ENCODE peak calls at places on chromosomes 13 and 19, in four cellular contexts. One of them, this sample, is unnamed.

GRCh38 chr19:16315825-16316505 is 8.7 kb upstream of the KLF2 start:
- DNase-seq in memory B cell: no peak
- DNase-seq in CD8-positive, alpha-beta T cell: no peak
- DNase-seq in stimulated activated naive CD8-positive, alpha-beta T cell treated with anti-CD3 and anti-CD28 coated beads, Interleukin-15, Interleukin-2, amounts not matched to agents 100 U/mL and 50 U/mL, for 24 hours: no peak
- DNase-seq in this sample: no peak

GRCh38 chr19:33814181-33815165 is 17.8 kb downstream of the KCTD15 start:
- DNase-seq in memory B cell: no peak
- DNase-seq in CD8-positive, alpha-beta T cell: no peak
- DNase-seq in stimulated activated naive CD8-positive, alpha-beta T cell treated with anti-CD3 and anti-CD28 coated beads, Interleukin-15, Interleukin-2, amounts not matched to agents 100 U/mL and 50 U/mL, for 24 hours: no peak
- DNase-seq in this sample: no peak

GRCh38 chr13:24459234-24459633 is 53.3 kb downstream of the PARP4 start:
- DNase-seq in memory B cell: no peak
- DNase-seq in CD8-positive, alpha-beta T cell: no peak
- DNase-seq in stimulated activated naive CD8-positive, alpha-beta T cell treated with anti-CD3 and anti-CD28 coated beads, Interleukin-15, Interleukin-2, amounts not matched to agents 100 U/mL and 50 U/mL, for 24 hours: no peak
- DNase-seq in this sample: peak

GRCh38 chr13:70960841-70961443 is 852.7 kb upstream of the KLHL1 start:
- DNase-seq in memory B cell: no peak
- DNase-seq in CD8-positive, alpha-beta T cell: no peak
- DNase-seq in stimulated activated naive CD8-positive, alpha-beta T cell treated with anti-CD3 and anti-CD28 coated beads, Interleukin-15, Interleukin-2, amounts not matched to agents 100 U/mL and 50 U/mL, for 24 hours: no peak
- DNase-seq in this sample: peak

GRCh38 chr19:18439025-18439909 is 1.3 kb upstream of the ISYNA1 start:
- DNase-seq in memory B cell: no peak
- DNase-seq in CD8-positive, alpha-beta T cell: no peak
- DNase-seq in stimulated activated naive CD8-positive, alpha-beta T cell treated with anti-CD3 and anti-CD28 coated beads, Interleukin-15, Interleukin-2, amounts not matched to agents 100 U/mL and 50 U/mL, for 24 hours: no peak
- DNase-seq in this sample: no peak

GRCh38 chr13:98664047-98664446 is 87.1 kb upstream of the STK24 start:
- DNase-seq in memory B cell: no peak
- DNase-seq in CD8-positive, alpha-beta T cell: no peak
- DNase-seq in stimulated activated naive CD8-positive, alpha-beta T cell treated with anti-CD3 and anti-CD28 coated beads, Interleukin-15, Interleukin-2, amounts not matched to agents 100 U/mL and 50 U/mL, for 24 hours: peak
- DNase-seq in this sample: no peak

GRCh38 chr19:30556230-30556711 is 184.1 kb downstream of the ZNF536 start:
- DNase-seq in memory B cell: no peak
- DNase-seq in CD8-positive, alpha-beta T cell: no peak
- DNase-seq in stimulated activated naive CD8-positive, alpha-beta T cell treated with anti-CD3 and anti-CD28 coated beads, Interleukin-15, Interleukin-2, amounts not matched to agents 100 U/mL and 50 U/mL, for 24 hours: no peak
- DNase-seq in this sample: no peak

GRCh38 chr13:39942901-39943273 is 287.4 kb downstream of the COG6 start:
- DNase-seq in memory B cell: peak
- DNase-seq in CD8-positive, alpha-beta T cell: peak
- DNase-seq in stimulated activated naive CD8-positive, alpha-beta T cell treated with anti-CD3 and anti-CD28 coated beads, Interleukin-15, Interleukin-2, amounts not matched to agents 100 U/mL and 50 U/mL, for 24 hours: peak
- DNase-seq in this sample: peak

GRCh38 chr13:24520733-24521132 is 8.2 kb upstream of the PARP4 start:
- DNase-seq in memory B cell: no peak
- DNase-seq in CD8-positive, alpha-beta T cell: no peak
- DNase-seq in stimulated activated naive CD8-positive, alpha-beta T cell treated with anti-CD3 and anti-CD28 coated beads, Interleukin-15, Interleukin-2, amounts not matched to agents 100 U/mL and 50 U/mL, for 24 hours: no peak
- DNase-seq in this sample: no peak

GRCh38 chr13:110293037-110293436 is 13.9 kb downstream of the COL4A1 start:
- DNase-seq in memory B cell: no peak
- DNase-seq in CD8-positive, alpha-beta T cell: no peak
- DNase-seq in stimulated activated naive CD8-positive, alpha-beta T cell treated with anti-CD3 and anti-CD28 coated beads, Interleukin-15, Interleukin-2, amounts not matched to agents 100 U/mL and 50 U/mL, for 24 hours: no peak
- DNase-seq in this sample: no peak

GRCh38 chr19:47609885-47610545 is 1.1 kb downstream of the BICRA start:
- DNase-seq in memory B cell: no peak
- DNase-seq in CD8-positive, alpha-beta T cell: peak
- DNase-seq in stimulated activated naive CD8-positive, alpha-beta T cell treated with anti-CD3 and anti-CD28 coated beads, Interleukin-15, Interleukin-2, amounts not matched to agents 100 U/mL and 50 U/mL, for 24 hours: peak
- DNase-seq in this sample: peak

GRCh38 chr13:34793301-34793700 is 148.8 kb upstream of the NBEA start:
- DNase-seq in memory B cell: no peak
- DNase-seq in CD8-positive, alpha-beta T cell: no peak
- DNase-seq in stimulated activated naive CD8-positive, alpha-beta T cell treated with anti-CD3 and anti-CD28 coated beads, Interleukin-15, Interleukin-2, amounts not matched to agents 100 U/mL and 50 U/mL, for 24 hours: no peak
- DNase-seq in this sample: no peak

GRCh38 chr19:664913-665443 is 2.0 kb upstream of the RNF126 start:
- DNase-seq in memory B cell: peak
- DNase-seq in CD8-positive, alpha-beta T cell: peak
- DNase-seq in stimulated activated naive CD8-positive, alpha-beta T cell treated with anti-CD3 and anti-CD28 coated beads, Interleukin-15, Interleukin-2, amounts not matched to agents 100 U/mL and 50 U/mL, for 24 hours: peak
- DNase-seq in this sample: peak

GRCh38 chr13:35744566-35745203 is 268.2 kb upstream of the MAB21L1 start:
- DNase-seq in memory B cell: no peak
- DNase-seq in CD8-positive, alpha-beta T cell: no peak
- DNase-seq in stimulated activated naive CD8-positive, alpha-beta T cell treated with anti-CD3 and anti-CD28 coated beads, Interleukin-15, Interleukin-2, amounts not matched to agents 100 U/mL and 50 U/mL, for 24 hours: no peak
- DNase-seq in this sample: no peak

GRCh38 chr13:91725646-91726045 is 327.2 kb downstream of the GPC5 start:
- DNase-seq in memory B cell: no peak
- DNase-seq in CD8-positive, alpha-beta T cell: no peak
- DNase-seq in stimulated activated naive CD8-positive, alpha-beta T cell treated with anti-CD3 and anti-CD28 coated beads, Interleukin-15, Interleukin-2, amounts not matched to agents 100 U/mL and 50 U/mL, for 24 hours: no peak
- DNase-seq in this sample: no peak

GRCh38 chr19:33393286-33394005 is 19.9 kb downstream of the CEBPG start:
- DNase-seq in memory B cell: no peak
- DNase-seq in CD8-positive, alpha-beta T cell: no peak
- DNase-seq in stimulated activated naive CD8-positive, alpha-beta T cell treated with anti-CD3 and anti-CD28 coated beads, Interleukin-15, Interleukin-2, amounts not matched to agents 100 U/mL and 50 U/mL, for 24 hours: no peak
- DNase-seq in this sample: no peak

GRCh38 chr19:19517235-19517619 is 1.2 kb downstream of the NDUFA13 start:
- DNase-seq in memory B cell: no peak
- DNase-seq in CD8-positive, alpha-beta T cell: no peak
- DNase-seq in stimulated activated naive CD8-positive, alpha-beta T cell treated with anti-CD3 and anti-CD28 coated beads, Interleukin-15, Interleukin-2, amounts not matched to agents 100 U/mL and 50 U/mL, for 24 hours: no peak
- DNase-seq in this sample: no peak

GRCh38 chr19:28242317-28242927 is 970.5 kb downstream of the UQCRFS1 start:
- DNase-seq in memory B cell: no peak
- DNase-seq in CD8-positive, alpha-beta T cell: peak
- DNase-seq in stimulated activated naive CD8-positive, alpha-beta T cell treated with anti-CD3 and anti-CD28 coated beads, Interleukin-15, Interleukin-2, amounts not matched to agents 100 U/mL and 50 U/mL, for 24 hours: peak
- DNase-seq in this sample: peak

GRCh38 chr19:1231729-1232128 is 6.1 kb downstream of the CBARP start:
- DNase-seq in memory B cell: no peak
- DNase-seq in CD8-positive, alpha-beta T cell: no peak
- DNase-seq in stimulated activated naive CD8-positive, alpha-beta T cell treated with anti-CD3 and anti-CD28 coated beads, Interleukin-15, Interleukin-2, amounts not matched to agents 100 U/mL and 50 U/mL, for 24 hours: no peak
- DNase-seq in this sample: no peak

GRCh38 chr19:15283141-15283885 is 49.0 kb downstream of the BRD4 start:
- DNase-seq in memory B cell: no peak
- DNase-seq in CD8-positive, alpha-beta T cell: no peak
- DNase-seq in stimulated activated naive CD8-positive, alpha-beta T cell treated with anti-CD3 and anti-CD28 coated beads, Interleukin-15, Interleukin-2, amounts not matched to agents 100 U/mL and 50 U/mL, for 24 hours: peak
- DNase-seq in this sample: no peak

GRCh38 chr13:82291852-82292251 is 1590.4 kb downstream of the SLITRK1 start:
- DNase-seq in memory B cell: no peak
- DNase-seq in CD8-positive, alpha-beta T cell: no peak
- DNase-seq in stimulated activated naive CD8-positive, alpha-beta T cell treated with anti-CD3 and anti-CD28 coated beads, Interleukin-15, Interleukin-2, amounts not matched to agents 100 U/mL and 50 U/mL, for 24 hours: no peak
- DNase-seq in this sample: no peak

GRCh38 chr19:15563325-15563794 is 51.7 kb upstream of the CYP4F8 start:
- DNase-seq in memory B cell: no peak
- DNase-seq in CD8-positive, alpha-beta T cell: no peak
- DNase-seq in stimulated activated naive CD8-positive, alpha-beta T cell treated with anti-CD3 and anti-CD28 coated beads, Interleukin-15, Interleukin-2, amounts not matched to agents 100 U/mL and 50 U/mL, for 24 hours: no peak
- DNase-seq in this sample: no peak

GRCh38 chr13:95418946-95419345 is 117.7 kb upstream of the ABCC4 start:
- DNase-seq in memory B cell: no peak
- DNase-seq in CD8-positive, alpha-beta T cell: no peak
- DNase-seq in stimulated activated naive CD8-positive, alpha-beta T cell treated with anti-CD3 and anti-CD28 coated beads, Interleukin-15, Interleukin-2, amounts not matched to agents 100 U/mL and 50 U/mL, for 24 hours: no peak
- DNase-seq in this sample: no peak

GRCh38 chr13:77492982-77493381 is 42.5 kb upstream of the SCEL start:
- DNase-seq in memory B cell: peak
- DNase-seq in CD8-positive, alpha-beta T cell: no peak
- DNase-seq in stimulated activated naive CD8-positive, alpha-beta T cell treated with anti-CD3 and anti-CD28 coated beads, Interleukin-15, Interleukin-2, amounts not matched to agents 100 U/mL and 50 U/mL, for 24 hours: no peak
- DNase-seq in this sample: peak

GRCh38 chr13:24138911-24139310 is 21.6 kb upstream of the SPATA13 start:
- DNase-seq in memory B cell: no peak
- DNase-seq in CD8-positive, alpha-beta T cell: no peak
- DNase-seq in stimulated activated naive CD8-positive, alpha-beta T cell treated with anti-CD3 and anti-CD28 coated beads, Interleukin-15, Interleukin-2, amounts not matched to agents 100 U/mL and 50 U/mL, for 24 hours: no peak
- DNase-seq in this sample: no peak

GRCh38 chr13:111384441-111385181 is 64.2 kb downstream of the TEX29 start:
- DNase-seq in memory B cell: no peak
- DNase-seq in CD8-positive, alpha-beta T cell: no peak
- DNase-seq in stimulated activated naive CD8-positive, alpha-beta T cell treated with anti-CD3 and anti-CD28 coated beads, Interleukin-15, Interleukin-2, amounts not matched to agents 100 U/mL and 50 U/mL, for 24 hours: no peak
- DNase-seq in this sample: no peak

GRCh38 chr13:42754801-42755513 is 26.4 kb upstream of the FAM216B start:
- DNase-seq in memory B cell: no peak
- DNase-seq in CD8-positive, alpha-beta T cell: no peak
- DNase-seq in stimulated activated naive CD8-positive, alpha-beta T cell treated with anti-CD3 and anti-CD28 coated beads, Interleukin-15, Interleukin-2, amounts not matched to agents 100 U/mL and 50 U/mL, for 24 hours: no peak
- DNase-seq in this sample: no peak

GRCh38 chr19:47480658-47481057 is 3.4 kb downstream of the KPTN start:
- DNase-seq in memory B cell: no peak
- DNase-seq in CD8-positive, alpha-beta T cell: no peak
- DNase-seq in stimulated activated naive CD8-positive, alpha-beta T cell treated with anti-CD3 and anti-CD28 coated beads, Interleukin-15, Interleukin-2, amounts not matched to agents 100 U/mL and 50 U/mL, for 24 hours: no peak
- DNase-seq in this sample: no peak

GRCh38 chr19:6744381-6745288 is 5.2 kb downstream of the TRIP10 start:
- DNase-seq in memory B cell: no peak
- DNase-seq in CD8-positive, alpha-beta T cell: no peak
- DNase-seq in stimulated activated naive CD8-positive, alpha-beta T cell treated with anti-CD3 and anti-CD28 coated beads, Interleukin-15, Interleukin-2, amounts not matched to agents 100 U/mL and 50 U/mL, for 24 hours: no peak
- DNase-seq in this sample: no peak

GRCh38 chr19:42111811-42112210 is 20.4 kb downstream of the POU2F2 start:
- DNase-seq in memory B cell: no peak
- DNase-seq in CD8-positive, alpha-beta T cell: no peak
- DNase-seq in stimulated activated naive CD8-positive, alpha-beta T cell treated with anti-CD3 and anti-CD28 coated beads, Interleukin-15, Interleukin-2, amounts not matched to agents 100 U/mL and 50 U/mL, for 24 hours: no peak
- DNase-seq in this sample: no peak